ENCODE peak calls at places on chromosomes 11 and 22, in nine cellular contexts. J is mammary epithelial cell, Z is kidney epithelial cell, T is pancreas, H is brain microvascular endothelial cell, M is AG04449, F is cardiac fibroblast, D is K562, Q is kidney. B is an unnamed sample.

GRCh38 chr11:8863838-8864237 is 47.2 kb upstream of the AKIP1 start:
- DNase-seq in Q (no peak), H (peak), Z (no peak), J (peak), F (peak), M (no peak), D (no peak), T (no peak), B (no peak)

GRCh38 chr22:24333301-24333700 is 62.7 kb downstream of the SPECC1L start:
- DNase-seq in M (peak), Q (no peak), F (peak), Z (no peak), J (peak), T (no peak), H (peak), D (no peak), B (no peak)

GRCh38 chr11:60871378-60872061 is 4.2 kb downstream of the ZP1 start:
- DNase-seq in T (no peak), Z (no peak), M (no peak), J (no peak), D (no peak), H (peak), F (peak), Q (no peak), B (no peak)

GRCh38 chr11:69002101-69002742 is 10.8 kb downstream of the MRGPRF start:
- DNase-seq in Z (no peak), F (no peak), D (no peak), Q (peak), J (no peak), H (no peak), M (no peak), T (peak), B (no peak)

GRCh38 chr11:130322126-130322525 is 7.4 kb upstream of the ZBTB44 start:
- DNase-seq in Z (no peak), F (no peak), D (no peak), J (no peak), Q (no peak), T (no peak), M (no peak), H (no peak), B (no peak)

GRCh38 chr11:26851696-26852095 is 129.8 kb upstream of the SLC5A12 start:
- DNase-seq in Q (no peak), F (no peak), Z (no peak), J (no peak), D (no peak), M (no peak), T (no peak), H (no peak), B (no peak)

GRCh38 chr22:50581950-50582561 is 593 bp downstream of the CHKB start:
- DNase-seq in Z (no peak), T (no peak), F (peak), J (peak), H (no peak), Q (peak), D (peak), M (no peak), B (no peak)

GRCh38 chr11:64263947-64264317 is 12.6 kb downstream of the PLCB3 start:
- DNase-seq in Q (no peak), F (no peak), J (no peak), T (no peak), H (no peak), D (no peak), Z (no peak), M (no peak), B (no peak)

GRCh38 chr11:110356769-110357671 is 60.6 kb upstream of the RDX start:
- DNase-seq in Z (no peak), M (no peak), D (no peak), H (peak), T (peak), J (peak), F (no peak), Q (no peak), B (peak)

GRCh38 chr11:68373810-68374501 is 61.6 kb downstream of the LRP5 start:
- DNase-seq in Z (no peak), H (no peak), Q (peak), T (no peak), J (no peak), M (no peak), D (no peak), F (peak), B (no peak)

GRCh38 chr11:69531071-69531716 is 49.7 kb downstream of the LINC01488 start:
- DNase-seq in T (no peak), F (no peak), H (no peak), J (no peak), D (no peak), Q (no peak), Z (no peak), M (no peak), B (no peak)

GRCh38 chr22:36569999-36570398 is 41.0 kb upstream of the EIF3D start:
- DNase-seq in T (no peak), Q (no peak), F (peak), J (peak), D (peak), M (no peak), H (peak), Z (no peak), B (no peak)

GRCh38 chr11:121295246-121296007 is 2.9 kb downstream of the SC5D start:
- DNase-seq in F (no peak), J (no peak), Q (no peak), D (no peak), H (no peak), T (no peak), M (no peak), Z (no peak), B (no peak)

GRCh38 chr11:64057890-64058289 is 22.2 kb downstream of the FLRT1 start:
- DNase-seq in M (no peak), H (no peak), F (no peak), J (no peak), Q (no peak), Z (no peak), T (no peak), D (no peak), B (no peak)

GRCh38 chr11:65700377-65700776 is 11.7 kb upstream of the KAT5 start:
- DNase-seq in D (no peak), J (no peak), M (no peak), H (no peak), F (no peak), Q (no peak), T (no peak), Z (no peak), B (no peak)

GRCh38 chr11:34490304-34490703 is 23.3 kb downstream of the ELF5 start:
- DNase-seq in Z (no peak), D (no peak), Q (no peak), M (no peak), T (no peak), H (no peak), F (no peak), J (no peak), B (no peak)

GRCh38 chr11:68674461-68674860 is 9.9 kb upstream of the GAL start:
- DNase-seq in T (no peak), M (no peak), Q (no peak), F (no peak), Z (no peak), H (no peak), D (no peak), J (no peak), B (no peak)

GRCh38 chr11:11588243-11588642 is 33.6 kb downstream of the GALNT18 start:
- DNase-seq in F (no peak), M (no peak), D (no peak), Q (no peak), H (no peak), T (no peak), J (peak), Z (no peak), B (no peak)

GRCh38 chr11:87724358-87724757 is 450.9 kb downstream of the RAB38 start:
- DNase-seq in Z (no peak), J (no peak), D (no peak), T (no peak), M (no peak), F (no peak), H (no peak), Q (no peak), B (no peak)

GRCh38 chr22:30250713-30251267 is 4.2 kb upstream of the LIF start:
- DNase-seq in M (peak), H (no peak), T (no peak), J (peak), Z (peak), F (no peak), Q (peak), D (no peak), B (peak)

GRCh38 chr22:49962751-49963646 is 2.4 kb downstream of the PIM3 start:
- DNase-seq in Z (no peak), T (peak), H (no peak), M (no peak), F (no peak), J (no peak), Q (peak), D (no peak), B (no peak)

GRCh38 chr11:19694796-19695345 is 17.8 kb upstream of the NAV2 start:
- DNase-seq in T (no peak), Q (no peak), M (no peak), H (no peak), Z (no peak), J (no peak), F (no peak), D (no peak), B (no peak)

GRCh38 chr22:40399661-40400060 is 29.3 kb downstream of the SGSM3 start:
- DNase-seq in H (no peak), Q (no peak), F (no peak), M (no peak), D (no peak), Z (no peak), T (no peak), J (no peak), B (no peak)

GRCh38 chr22:24330636-24331035 is 60.0 kb downstream of the SPECC1L start:
- DNase-seq in T (no peak), F (peak), M (no peak), Z (no peak), H (peak), Q (no peak), J (no peak), D (no peak), B (no peak)

GRCh38 chr22:24146190-24146616 is 35.1 kb upstream of the SUSD2 start:
- DNase-seq in M (peak), Z (no peak), D (peak), Q (peak), F (peak), J (no peak), T (peak), H (peak), B (peak)

GRCh38 chr11:7670631-7671030 is 2.7 kb downstream of the CYB5R2 start:
- DNase-seq in D (no peak), Q (no peak), T (no peak), H (no peak), M (no peak), Z (no peak), J (peak), F (no peak), B (no peak)

GRCh38 chr22:19674129-19674928 is 40.0 kb upstream of the SEPTIN5 start:
- DNase-seq in J (no peak), F (peak), Z (no peak), T (no peak), Q (no peak), M (no peak), H (no peak), D (no peak), B (no peak)

GRCh38 chr11:46686886-46687810 is 13.3 kb downstream of the ARHGAP1 start:
- DNase-seq in F (peak), H (peak), J (peak), T (no peak), M (no peak), Q (peak), D (no peak), Z (no peak), B (no peak)

GRCh38 chr11:75513250-75513649 is 12.5 kb downstream of the GDPD5 start:
- DNase-seq in Z (no peak), M (no peak), H (peak), D (no peak), F (peak), Q (no peak), J (no peak), T (no peak), B (no peak)

GRCh38 chr22:39090426-39091064 is 6.5 kb upstream of the APOBEC3H start:
- DNase-seq in M (no peak), T (no peak), D (no peak), H (no peak), Q (peak), J (peak), F (no peak), Z (no peak), B (no peak)

GRCh38 chr11:108775324-108775723 is 110.5 kb downstream of the DDX10 start:
- DNase-seq in J (peak), D (no peak), Q (no peak), M (no peak), F (no peak), T (no peak), Z (no peak), H (no peak), B (no peak)

GRCh38 chr11:99918761-99919160 is 768.3 kb upstream of the ARHGAP42 start:
- DNase-seq in M (no peak), Q (no peak), T (no peak), H (no peak), J (no peak), F (no peak), Z (no peak), D (no peak), B (no peak)

GRCh38 chr22:35509960-35510359 is 30.7 kb upstream of the RASD2 start:
- DNase-seq in D (no peak), F (no peak), M (no peak), T (no peak), J (no peak), Z (no peak), Q (no peak), H (no peak), B (no peak)

GRCh38 chr22:35510951-35511350 is 29.7 kb upstream of the RASD2 start:
- DNase-seq in J (no peak), H (no peak), T (no peak), M (no peak), D (no peak), Q (no peak), Z (no peak), F (no peak), B (no peak)

GRCh38 chr22:35509451-35509850 is 31.2 kb upstream of the RASD2 start:
- DNase-seq in M (no peak), J (no peak), T (no peak), H (no peak), F (no peak), Q (no peak), D (no peak), Z (no peak), B (no peak)

GRCh38 chr22:35514366-35514765 is 26.3 kb upstream of the RASD2 start:
- DNase-seq in D (no peak), J (peak), F (no peak), Z (no peak), M (no peak), Q (no peak), T (no peak), H (no peak), B (no peak)

GRCh38 chr22:35510481-35510934 is 30.1 kb upstream of the RASD2 start:
- DNase-seq in M (peak), F (no peak), H (no peak), T (no peak), J (no peak), Z (no peak), Q (no peak), D (no peak), B (no peak)
- TF ChIP-seq CTCF in M (no peak), F (no peak), H (no peak), T (no peak), J (no peak), Z (no peak), Q (no peak), D (no peak), B (no peak)

GRCh38 chr11:73645570-73645969 is 811 bp upstream of the PLEKHB1 start:
- DNase-seq in M (no peak), H (no peak), F (no peak), T (no peak), D (no peak), Q (no peak), J (no peak), Z (no peak), B (no peak)

GRCh38 chr11:73649206-73649605 is 2.8 kb downstream of the PLEKHB1 start:
- DNase-seq in H (no peak), Q (no peak), J (no peak), F (no peak), D (no peak), M (no peak), Z (no peak), T (no peak), B (no peak)

GRCh38 chr11:73647459-73648100 is 1.2 kb downstream of the PLEKHB1 start:
- DNase-seq in Z (peak), F (peak), D (peak), J (peak), T (peak), H (peak), M (no peak), Q (peak), B (peak)

GRCh38 chr11:73648629-73649046 is 2.3 kb downstream of the PLEKHB1 start:
- DNase-seq in Q (no peak), M (no peak), H (no peak), Z (no peak), J (no peak), D (no peak), F (no peak), T (no peak), B (no peak)

GRCh38 chr11:73645972-73646631 is at the start of gene PLEKHB1:
- DNase-seq in T (no peak), D (peak), Q (no peak), Z (no peak), H (no peak), M (no peak), F (peak), J (no peak), B (peak)
- H3K4me3 ChIP-seq in T (peak), D (no peak), Q (no peak), Z (no peak), H (no peak), M (no peak), F (no peak), J (no peak), B (peak)

GRCh38 chr11:96037267-96037990 is 113.5 kb upstream of the MTMR2 start:
- DNase-seq in Z (no peak), D (no peak), H (peak), F (no peak), J (peak), Q (no peak), M (no peak), T (no peak), B (no peak)
- TF ChIP-seq CTCF in Z (peak), D (no peak), H (peak), F (no peak), J (peak), Q (no peak), M (no peak), T (no peak), B (no peak)

GRCh38 chr11:2891901-2892214 is 6.3 kb upstream of the CDKN1C start:
- DNase-seq in H (no peak), Z (no peak), D (no peak), M (no peak), Q (no peak), F (no peak), J (no peak), T (peak), B (no peak)
- H3K4me3 ChIP-seq in H (peak), Z (no peak), D (no peak), M (no peak), Q (no peak), F (peak), J (peak), T (no peak), B (peak)

GRCh38 chr11:104823638-104824037 is 74.6 kb downstream of the CASP12 start:
- DNase-seq in F (no peak), J (no peak), D (no peak), M (no peak), H (no peak), T (no peak), Q (no peak), Z (no peak), B (peak)
- TF ChIP-seq CTCF in F (no peak), J (no peak), D (no peak), M (no peak), H (no peak), T (no peak), Q (no peak), Z (no peak), B (no peak)

DNA sequence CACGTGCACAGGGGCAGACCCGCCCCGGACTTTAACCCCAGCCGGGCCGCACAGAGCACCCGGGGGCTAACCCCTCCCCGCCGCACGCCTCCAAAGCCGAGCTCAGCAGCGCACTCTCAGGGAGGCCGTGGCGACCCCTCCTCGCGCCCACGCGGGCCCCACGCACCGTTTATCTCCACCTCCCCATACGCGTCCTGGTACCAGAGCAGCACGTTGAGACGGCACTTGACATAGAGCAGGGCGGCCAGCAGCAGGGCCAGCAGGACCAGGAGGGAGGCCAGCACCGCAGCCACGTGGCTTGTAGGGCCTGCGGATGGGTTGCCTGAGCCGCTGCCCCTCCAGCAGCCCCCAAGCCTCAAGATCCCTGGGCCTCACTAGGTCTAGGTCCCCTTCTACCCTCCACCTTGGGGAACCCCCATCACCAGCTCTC is 7.1 kb downstream of the SIGIRR start:
- DNase-seq in T (no peak), Z (no peak), F (no peak), D (no peak), Q (no peak), H (no peak), J (no peak), M (no peak), B (no peak)
- H3K4me3 ChIP-seq in T (no peak), Z (no peak), F (no peak), D (no peak), Q (no peak), H (no peak), J (no peak), M (no peak), B (no peak)

DNA sequence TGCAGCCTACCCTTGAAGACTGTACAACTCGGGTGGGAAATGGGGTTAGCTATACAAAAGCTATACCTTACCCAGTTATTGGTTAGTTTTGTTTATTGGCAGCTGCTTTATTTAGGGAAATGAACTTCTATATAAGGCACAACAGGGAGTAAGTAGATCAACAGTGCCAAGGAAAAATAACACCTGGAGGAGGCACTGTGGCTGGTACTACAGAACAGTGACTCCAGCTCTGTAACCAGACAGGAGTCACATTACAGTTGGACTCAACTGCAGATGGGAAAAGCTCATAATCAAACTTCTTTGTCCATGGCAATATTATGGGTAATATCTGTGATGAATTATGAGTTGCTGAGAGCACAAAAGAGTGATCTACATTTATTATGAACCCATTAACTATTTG is 14.0 kb downstream of the P4HA3 start:
- DNase-seq in J (no peak), T (no peak), Q (no peak), F (no peak), D (no peak), H (no peak), Z (no peak), M (no peak), B (no peak)
- TF ChIP-seq CTCF in J (no peak), T (no peak), Q (no peak), F (no peak), D (no peak), H (no peak), Z (no peak), M (no peak), B (no peak)

GRCh38 chr22:32205974-32206773 is 1.3 kb upstream of the RFPL2 start:
- DNase-seq in Q (no peak), Z (no peak), H (no peak), M (no peak), J (no peak), T (no peak), D (no peak), F (no peak), B (no peak)

GRCh38 chr22:32204856-32205722 is at the start of gene RFPL2:
- DNase-seq in M (no peak), Q (no peak), Z (no peak), H (peak), J (peak), F (peak), T (no peak), D (no peak), B (no peak)

GRCh38 chr22:32203181-32204105 is 1.4 kb downstream of the RFPL2 start:
- DNase-seq in J (no peak), D (no peak), F (no peak), H (no peak), Z (no peak), Q (no peak), M (no peak), T (no peak), B (no peak)

GRCh38 chr22:32202539-32203180 is 2.2 kb downstream of the RFPL2 start:
- DNase-seq in M (no peak), Q (no peak), Z (peak), T (peak), D (peak), H (peak), J (peak), F (peak), B (no peak)

DNA sequence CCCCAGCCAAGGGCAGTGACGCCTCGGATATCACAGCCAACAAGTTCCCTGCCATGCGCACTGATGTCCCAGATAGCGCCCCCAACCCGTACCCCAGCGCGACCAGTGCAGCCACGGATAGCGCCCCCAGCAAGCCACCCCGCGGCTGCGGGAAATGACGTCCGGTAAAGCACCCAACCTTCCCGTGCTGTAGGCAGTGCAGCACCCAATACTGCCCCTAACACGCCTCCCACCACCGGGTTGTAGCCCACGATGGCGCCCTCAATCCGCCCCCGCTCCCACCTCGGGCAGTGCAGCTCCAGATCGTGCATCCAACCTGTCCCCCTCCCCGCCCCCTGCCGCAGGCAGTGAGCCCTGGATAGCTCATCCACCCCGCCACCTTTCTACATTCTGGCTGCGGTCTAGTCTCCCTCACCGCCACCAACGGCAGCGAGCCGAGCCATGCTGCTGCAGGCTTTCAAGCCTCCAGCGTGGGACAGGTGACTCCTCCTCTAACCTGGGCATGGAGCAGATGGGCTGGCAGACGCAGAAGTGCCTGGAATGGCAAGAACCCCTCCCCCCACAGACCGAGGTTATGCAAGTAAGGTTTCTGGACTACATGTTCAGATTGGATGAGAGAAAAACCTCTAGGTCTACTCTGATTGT is 540 bp downstream of the RFPL2 start:
- DNase-seq in D (no peak), M (no peak), F (no peak), T (no peak), Q (no peak), H (no peak), J (no peak), Z (no peak), B (no peak)
- H3K4me3 ChIP-seq in D (no peak), M (no peak), F (no peak), T (peak), Q (no peak), H (no peak), J (no peak), Z (peak), B (peak)

B was measured in retinal pigment epithelial cell.